ENCODE peak calls at places on chromosome 19, in seven cellular contexts. L, G, D, O, Q, Z and C are unnamed samples. For H3K4me1, the result is how much of the 10 kb centered on the place peaks cover.

GRCh38 chr19:38617764-38618589 is at the start of gene MAP4K1:
- DNase-seq in L (peak), Z (no peak), O (no peak), D (peak), Q (peak), G (no peak), C (peak)

GRCh38 chr19:46489445-46490272 is 6.0 kb downstream of the PNMA8B start:
- DNase-seq in Z (peak), L (peak), G (no peak), Q (no peak), D (peak), O (no peak), C (peak)

GRCh38 chr19:18672606-18673337 is 10.7 kb upstream of the CRTC1 start:
- DNase-seq in Q (no peak), Z (peak), D (no peak), L (no peak), O (no peak), G (peak), C (no peak)

GRCh38 chr19:44653977-44654784 is 10.5 kb downstream of the PVR start:
- DNase-seq in L (peak), D (peak), Q (peak), G (peak), O (peak), Z (peak), C (peak)

GRCh38 chr19:42246143-42246868 is 3.9 kb upstream of the GSK3A start:
- DNase-seq in Q (peak), G (peak), O (peak), L (peak), D (peak), Z (peak), C (peak)

GRCh38 chr19:6103217-6103644 is 7.1 kb downstream of the RFX2 start:
- DNase-seq in L (peak), G (no peak), Z (peak), O (no peak), Q (no peak), D (peak), C (no peak)

GRCh38 chr19:13260883-13261653 is 110.9 kb downstream of the IER2 start:
- DNase-seq in L (peak), D (no peak), Z (peak), G (no peak), Q (no peak), O (peak), C (no peak)

GRCh38 chr19:35555301-35556005 is 8.0 kb downstream of the ATP4A start:
- DNase-seq in O (peak), L (no peak), G (no peak), Z (peak), Q (no peak), D (no peak), C (no peak)

GRCh38 chr19:22286151-22286810 is at the start of gene ZNF729:
- DNase-seq in D (no peak), G (no peak), Z (no peak), O (no peak), Q (no peak), L (no peak), C (no peak)

GRCh38 chr19:50431343-50432220 is 1.1 kb upstream of the MYBPC2 start:
- DNase-seq in Q (peak), D (peak), L (peak), O (peak), G (peak), Z (peak), C (peak)

GRCh38 chr19:38556521-38557174 is 61.1 kb downstream of the MAP4K1 start:
- DNase-seq in L (no peak), O (no peak), D (no peak), Q (no peak), G (peak), Z (no peak), C (no peak)

GRCh38 chr19:3785464-3785937 is 680 bp downstream of the MATK start:
- DNase-seq in L (no peak), O (no peak), G (no peak), Z (no peak), Q (no peak), D (no peak), C (no peak)
- H3K4me1 ChIP-seq in L (under half), O (under half), G (under half), Z (under half), Q (under half), D (under half), C (under half)

GRCh38 chr19:3897936-3898335 is 17.5 kb downstream of the ATCAY start:
- DNase-seq in Z (no peak), G (no peak), O (no peak), L (no peak), Q (no peak), D (no peak), C (no peak)

GRCh38 chr19:3898426-3898825 is 17.9 kb downstream of the ATCAY start:
- DNase-seq in Q (no peak), O (no peak), D (no peak), L (no peak), Z (no peak), G (no peak), C (no peak)

GRCh38 chr19:3899531-3900294 is 19.2 kb downstream of the ATCAY start:
- DNase-seq in L (peak), Z (no peak), O (no peak), Q (no peak), G (no peak), D (peak), C (no peak)

GRCh38 chr19:3904233-3904632 is 23.7 kb downstream of the ATCAY start:
- DNase-seq in L (no peak), O (no peak), Q (no peak), D (no peak), Z (no peak), G (no peak), C (no peak)

GRCh38 chr19:3902317-3902973 is 22.0 kb downstream of the ATCAY start:
- DNase-seq in O (no peak), L (no peak), G (no peak), Z (no peak), D (no peak), Q (no peak), C (no peak)
- H3K27ac ChIP-seq in O (no peak), L (no peak), G (no peak), Z (no peak), D (no peak), Q (no peak), C (no peak)

GRCh38 chr19:10820173-10820572 is 15.8 kb downstream of the TMED1 start:
- DNase-seq in Z (no peak), Q (no peak), D (no peak), O (peak), G (no peak), L (no peak), C (no peak)
- TF ChIP-seq CTCF in Z (no peak), Q (peak), D (no peak), O (no peak), G (no peak), L (no peak), C (no peak)

DNA sequence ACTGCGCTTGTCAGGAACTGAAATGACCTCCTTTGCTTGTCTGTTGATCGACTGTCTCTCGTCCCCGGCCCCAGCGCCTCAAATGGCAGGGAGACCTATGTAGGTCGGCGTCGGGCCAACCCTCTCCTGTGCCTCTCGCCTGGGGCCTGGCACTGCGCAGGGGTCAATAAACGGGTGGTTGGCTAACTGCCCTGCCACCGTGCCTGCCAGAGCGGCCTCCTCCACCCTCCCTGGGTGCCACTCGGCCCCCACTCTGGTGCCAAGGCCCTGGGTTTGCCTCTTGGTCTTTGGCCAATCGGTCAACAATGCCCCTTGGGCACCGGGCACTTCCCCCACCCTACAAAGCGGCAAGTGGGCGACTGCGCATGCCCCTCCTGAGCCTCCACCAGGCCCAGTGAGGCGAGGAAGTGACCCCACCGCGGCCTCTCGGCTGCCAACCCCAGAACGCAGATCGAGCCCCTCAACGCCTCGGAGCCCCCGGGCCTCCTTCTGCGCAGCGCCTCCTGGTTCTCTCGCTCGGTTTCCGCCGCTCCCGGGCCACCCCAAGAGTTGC is 1.1 kb downstream of the KEAP1 start:
- DNase-seq in Z (peak), L (peak), G (peak), Q (peak), D (peak), O (peak), C (peak)
- H3K4me1 ChIP-seq in Z (under half), L (under half), G (under half), Q (under half), D (under half), O (under half), C (under half)

GRCh38 chr19:1804858-1805257 is 7.2 kb downstream of the ATP8B3 start:
- DNase-seq in Q (no peak), L (no peak), G (no peak), Z (no peak), O (no peak), D (no peak), C (no peak)
- H3K27ac ChIP-seq in Q (no peak), L (no peak), G (no peak), Z (no peak), O (no peak), D (no peak), C (no peak)

GRCh38 chr19:1087813-1088418 is 7.3 kb downstream of the POLR2E start:
- DNase-seq in L (no peak), Z (no peak), D (peak), G (no peak), Q (no peak), O (no peak), C (no peak)
- TF ChIP-seq CTCF in L (no peak), Z (no peak), D (no peak), G (no peak), Q (peak), O (no peak), C (no peak)

GRCh38 chr19:29665215-29665825 is at the start of gene PLEKHF1:
- DNase-seq in O (peak), D (peak), Z (peak), L (peak), G (peak), Q (peak), C (peak)

GRCh38 chr19:29662604-29663404 is 2.5 kb upstream of the PLEKHF1 start:
- DNase-seq in Q (no peak), Z (peak), O (no peak), L (peak), G (no peak), D (peak), C (peak)

GRCh38 chr19:29664753-29665214 is 477 bp upstream of the PLEKHF1 start:
- DNase-seq in O (no peak), Z (no peak), L (no peak), Q (no peak), D (no peak), G (no peak), C (no peak)

GRCh38 chr19:29662278-29662603 is 3.0 kb upstream of the PLEKHF1 start:
- DNase-seq in O (no peak), Q (no peak), Z (no peak), D (no peak), L (no peak), G (no peak), C (no peak)

DNA sequence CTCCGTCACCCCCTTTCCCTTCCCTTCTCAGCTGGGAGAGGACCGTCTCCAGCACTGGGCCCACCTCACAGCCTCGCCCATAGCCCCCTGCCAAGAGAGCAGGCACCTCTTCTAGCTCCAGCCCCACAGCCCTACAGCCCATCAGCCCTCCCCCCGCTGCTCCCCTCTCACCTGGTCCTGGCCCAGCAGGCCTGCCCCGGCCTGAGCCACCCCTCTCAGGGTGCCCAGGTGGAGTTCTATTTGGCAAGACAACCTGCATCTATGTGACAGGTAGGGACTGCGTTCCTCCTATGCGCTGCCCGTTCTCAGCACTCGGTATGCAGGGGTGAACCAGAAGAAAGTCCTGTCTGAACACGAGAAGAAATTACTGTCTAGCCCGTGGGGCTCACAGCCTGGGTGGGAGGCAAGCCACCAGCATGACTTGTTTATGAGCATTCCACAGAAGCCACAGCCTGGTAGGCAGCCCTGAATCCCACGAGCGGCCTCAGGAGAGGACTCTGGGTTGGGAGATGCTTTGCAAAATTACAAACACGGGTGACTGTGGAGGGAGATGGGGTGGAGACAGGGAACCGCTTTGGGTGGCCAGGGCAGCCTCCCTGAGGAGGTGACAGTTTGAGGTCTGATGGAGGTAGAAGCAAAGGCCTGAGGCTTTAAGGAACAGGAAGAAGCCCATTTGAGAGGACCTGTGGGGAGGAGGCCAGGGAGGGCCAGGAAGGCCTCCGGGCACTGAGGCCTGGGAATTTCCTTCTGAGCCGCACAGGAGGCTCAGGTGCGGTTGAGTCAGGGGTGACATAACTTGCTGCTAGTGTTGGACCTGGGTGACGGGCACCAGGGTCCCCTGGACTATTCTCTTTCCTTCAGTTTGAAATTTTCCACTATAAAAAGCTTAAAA is 1.2 kb upstream of the PLEKHF1 start:
- DNase-seq in D (no peak), Z (no peak), O (no peak), L (no peak), Q (no peak), G (no peak), C (no peak)
- H3K4me1 ChIP-seq in D (under half), Z (under half), O (under half), L (under half), Q (under half), G (under half), C (half or more)

GRCh38 chr19:52566121-52566520 is 4.0 kb upstream of the ZNF701 start:
- DNase-seq in Q (no peak), L (no peak), D (no peak), Z (no peak), G (no peak), O (no peak), C (no peak)
- H3K27ac ChIP-seq in Q (no peak), L (no peak), D (no peak), Z (no peak), G (no peak), O (no peak), C (no peak)

GRCh38 chr19:40811478-40812341 is 12.7 kb downstream of the EGLN2 start:
- DNase-seq in Z (no peak), L (no peak), G (no peak), Q (no peak), O (no peak), D (no peak), C (peak)
- TF ChIP-seq CTCF in Z (no peak), L (no peak), G (no peak), Q (no peak), O (no peak), D (no peak), C (no peak)

GRCh38 chr19:14562660-14563589 is 8.9 kb downstream of the NDUFB7 start:
- DNase-seq in G (no peak), O (no peak), Q (no peak), L (no peak), Z (no peak), D (no peak), C (no peak)

GRCh38 chr19:14560776-14561108 is 11.1 kb downstream of the NDUFB7 start:
- DNase-seq in L (no peak), Z (no peak), G (no peak), D (no peak), Q (no peak), O (no peak), C (no peak)

GRCh38 chr19:14559916-14560775 is 11.7 kb downstream of the NDUFB7 start:
- DNase-seq in Q (no peak), L (no peak), G (no peak), Z (no peak), D (no peak), O (no peak), C (no peak)

GRCh38 chr19:14561832-14562351 is 10.0 kb downstream of the NDUFB7 start:
- DNase-seq in L (peak), Z (peak), G (no peak), D (no peak), O (no peak), Q (no peak), C (no peak)

GRCh38 chr19:14561249-14561648 is 10.6 kb downstream of the NDUFB7 start:
- DNase-seq in Q (no peak), D (no peak), O (no peak), Z (no peak), G (no peak), L (no peak), C (no peak)
- H3K4me1 ChIP-seq in Q (under half), D (under half), O (under half), Z (under half), G (under half), L (under half), C (half or more)